ENCODE peak calls at places on chromosomes 2 and 18, in six cellular contexts. S is NB4, X is endothelial cell, Y is WTC11, H is B cell, F is NCI-H146. E is an unnamed sample.

GRCh38 chr18:7064346-7064745 is 53.3 kb downstream of the LAMA1 start:
- DNase-seq in S (no peak), X (no peak), Y (no peak), H (no peak), F (no peak), E (no peak)

GRCh38 chr2:23373666-23374065 is 11.3 kb upstream of the KLHL29 start:
- DNase-seq in S (no peak), X (no peak), Y (no peak), H (no peak), F (no peak), E (no peak)

GRCh38 chr18:26471027-26471426 is 77.3 kb downstream of the KCTD1 start:
- DNase-seq in S (no peak), X (no peak), Y (no peak), H (no peak), F (no peak), E (no peak)

GRCh38 chr2:128603411-128603924 is 284.8 kb upstream of the HS6ST1 start:
- DNase-seq in S (peak), X (no peak), Y (no peak), H (no peak), F (no peak), E (no peak)

GRCh38 chr2:71895320-71896161 is 252.1 kb downstream of the CYP26B1 start:
- DNase-seq in S (no peak), X (no peak), Y (no peak), H (no peak), F (no peak), E (no peak)

GRCh38 chr2:49003206-49003605 is 151.1 kb downstream of the FSHR start:
- DNase-seq in S (no peak), X (no peak), Y (no peak), H (no peak), F (no peak), E (peak)

GRCh38 chr2:162487816-162488215 is 143.9 kb downstream of the GCA start:
- DNase-seq in S (no peak), X (no peak), Y (no peak), H (no peak), F (no peak), E (no peak)

GRCh38 chr2:239793851-239794250 is 231.3 kb downstream of the NDUFA10 start:
- DNase-seq in S (no peak), X (no peak), Y (no peak), H (no peak), F (no peak), E (no peak)

GRCh38 chr2:85291425-85292023 is 36.3 kb downstream of the TGOLN2 start:
- DNase-seq in S (peak), X (no peak), Y (no peak), H (no peak), F (no peak), E (no peak)

GRCh38 chr2:120176526-120176925 is 46.7 kb downstream of the TMEM185B start:
- DNase-seq in S (no peak), X (no peak), Y (no peak), H (no peak), F (no peak), E (peak)

GRCh38 chr2:156867201-156867600 is 390.3 kb upstream of the GALNT5 start:
- DNase-seq in S (no peak), X (no peak), Y (no peak), H (no peak), F (no peak), E (no peak)

GRCh38 chr18:48354746-48355260 is 54.4 kb downstream of the ZBTB7C start:
- DNase-seq in S (no peak), X (no peak), Y (no peak), H (no peak), F (no peak), E (no peak)